ENCODE peak calls at places on chromosomes 12 and 14, in nine cellular contexts. Z is upper lobe of right lung, W is astrocyte, P is BE2C, O is thyroid gland, D is neural progenitor cell, V is PC-9, U is prostate gland, C is pancreas. R is an unnamed sample.

GRCh38 chr12:8847435-8847834 is 25.0 kb downstream of the A2ML1 start:
- DNase-seq in Z (no peak), W (no peak), P (no peak), O (no peak), D (no peak), V (no peak), U (no peak), C (no peak), R (no peak)

GRCh38 chr14:56268039-56268438 is 149.8 kb downstream of the PELI2 start:
- DNase-seq in Z (no peak), W (peak; percentile 45), P (no peak), O (no peak), D (no peak), V (no peak), U (no peak), C (no peak), R (no peak)

GRCh38 chr12:38543151-38543550 is 226.6 kb downstream of the ALG10B start:
- DNase-seq in Z (peak; percentile 67), W (no peak), P (no peak), O (peak; percentile 23), D (no peak), V (peak; percentile 7), U (no peak), C (peak; percentile 9), R (no peak)

GRCh38 chr12:24562761-24563392 is 386.0 kb downstream of the BCAT1 start:
- DNase-seq in Z (peak; percentile 73), W (peak; percentile 45), P (peak; percentile 33), O (peak; percentile 47), D (peak; percentile 72), V (no peak), U (peak; percentile 38), C (no peak), R (peak; percentile 9)

GRCh38 chr14:21997300-21997699 is 323.7 kb upstream of the OR4E1 start:
- DNase-seq in Z (no peak), W (no peak), P (no peak), O (no peak), D (peak; percentile 76), V (no peak), U (no peak), C (no peak), R (no peak)

GRCh38 chr12:63083046-63083445 is 68.0 kb downstream of the AVPR1A start:
- DNase-seq in Z (no peak), W (no peak), P (no peak), O (no peak), D (no peak), V (no peak), U (no peak), C (no peak), R (no peak)

GRCh38 chr12:55068416-55069010 is 48.7 kb downstream of the NEUROD4 start:
- DNase-seq in Z (no peak), W (peak; percentile 14), P (peak; percentile 31), O (peak; percentile 10), D (peak; percentile 92), V (no peak), U (no peak), C (peak; percentile 28), R (no peak)

GRCh38 chr14:24051162-24051788 is 534 bp upstream of the CARMIL3 start:
- DNase-seq in Z (no peak), W (no peak), P (no peak), O (peak; percentile 23), D (no peak), V (no peak), U (no peak), C (no peak), R (no peak)

GRCh38 chr12:42810006-42810405 is 220.5 kb upstream of the PRICKLE1 start:
- DNase-seq in Z (no peak), W (peak; percentile 67), P (no peak), O (no peak), D (no peak), V (no peak), U (no peak), C (no peak), R (no peak)

GRCh38 chr12:12892670-12893290 is 1.4 kb downstream of the GPRC5A start:
- DNase-seq in Z (peak; percentile 82), W (no peak), P (no peak), O (peak; percentile 91), D (no peak), V (peak; percentile 67), U (no peak), C (no peak), R (no peak)

GRCh38 chr12:12889701-12890100 is 1.7 kb upstream of the GPRC5A start:
- DNase-seq in Z (no peak), W (no peak), P (no peak), O (no peak), D (no peak), V (no peak), U (no peak), C (no peak), R (no peak)

GRCh38 chr12:12891646-12892355 is 439 bp downstream of the GPRC5A start:
- DNase-seq in Z (no peak), W (no peak), P (no peak), O (peak; percentile 48), D (no peak), V (no peak), U (no peak), C (no peak), R (no peak)

GRCh38 chr12:12890492-12890814 is 909 bp upstream of the GPRC5A start:
- DNase-seq in Z (peak; percentile 79), W (no peak), P (no peak), O (peak; percentile 83), D (no peak), V (no peak), U (no peak), C (no peak), R (no peak)

DNA sequence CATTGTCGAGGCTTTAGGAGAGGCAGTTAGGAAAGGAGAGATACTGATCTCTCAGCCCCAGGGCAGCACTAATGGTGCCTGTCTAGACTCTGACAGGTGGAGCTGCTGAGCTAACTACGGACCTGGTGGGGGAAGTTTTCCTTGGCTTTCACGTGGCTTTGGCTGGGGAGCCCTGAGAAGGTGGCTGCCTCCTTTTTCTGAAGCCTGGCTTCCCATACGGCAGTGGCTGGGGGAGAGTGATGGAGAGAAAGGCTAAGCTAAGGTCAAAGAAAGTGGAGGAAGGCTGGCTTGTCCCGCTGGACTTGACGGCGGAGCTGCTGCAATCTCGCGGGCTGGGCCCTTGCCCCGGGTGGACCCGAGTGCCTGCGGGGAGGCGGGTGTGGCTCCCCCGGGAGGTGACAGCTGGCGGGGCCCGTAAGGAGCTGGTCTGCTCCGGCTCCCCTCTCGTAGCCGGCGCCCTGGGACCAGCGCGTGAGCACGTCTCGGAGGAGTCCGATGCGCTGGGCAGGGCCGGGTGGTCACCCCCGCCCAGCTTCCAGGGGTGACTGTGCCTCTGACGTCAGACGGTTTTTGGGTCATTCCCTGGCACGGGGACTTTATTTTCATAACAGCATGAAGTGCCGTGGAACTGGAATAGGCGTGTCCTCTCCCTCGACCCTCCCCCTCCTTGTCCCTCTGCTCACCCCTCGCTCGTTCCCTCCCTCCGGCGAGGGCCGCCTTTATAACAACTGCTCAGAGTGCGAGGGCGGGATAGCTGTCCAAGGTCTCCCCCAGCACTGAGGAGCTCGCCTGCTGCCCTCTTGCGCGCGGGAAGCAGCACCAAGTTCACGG is at the start of gene GPRC5A:
- DNase-seq in Z (peak; percentile 93), W (peak; percentile 93), P (peak; percentile 82), O (peak; percentile 98), D (peak; percentile 54), V (peak; percentile 100), U (peak; percentile 81), C (peak; percentile 89), R (peak; percentile 30)
- TF ChIP-seq CTCF in Z (peak; percentile 5), W (peak; percentile 8), P (no peak), O (peak; percentile 19), D (peak; percentile 21), V (no peak), U (peak; percentile 9), C (no peak), R (peak; percentile 13)

DNA sequence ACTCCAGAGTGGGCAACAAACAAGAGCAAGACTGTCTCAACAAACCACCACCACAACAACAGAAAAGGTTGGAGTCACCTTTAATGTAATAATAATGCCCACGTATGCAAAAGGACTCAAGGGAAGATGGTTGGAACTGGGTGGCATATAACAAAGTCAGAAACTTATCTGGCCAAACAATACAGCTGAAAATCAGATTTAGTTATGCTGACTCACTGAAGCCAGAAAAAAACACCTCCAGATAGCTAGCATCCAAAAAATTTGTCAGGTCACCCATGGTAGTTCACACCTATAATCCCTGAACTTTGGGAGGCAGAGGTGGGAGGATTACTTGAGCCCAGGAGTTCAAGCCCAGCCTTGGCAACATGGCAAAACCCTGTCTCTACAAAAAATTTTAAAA is 24.4 kb downstream of the SLC11A2 start:
- DNase-seq in Z (no peak), W (no peak), P (no peak), O (no peak), D (no peak), V (no peak), U (no peak), C (no peak), R (no peak)
- H3K27me3 ChIP-seq in Z (no peaks in the 10 kb centered on the region), W (no peaks in the 10 kb centered on the region), P (no peaks in the 10 kb centered on the region), O (no peaks in the 10 kb centered on the region), D (no peaks in the 10 kb centered on the region), V (no peaks in the 10 kb centered on the region), U (no peaks in the 10 kb centered on the region), C (no peaks in the 10 kb centered on the region), R (no peaks in the 10 kb centered on the region)

GRCh38 chr14:43313719-43314118 is 1193.4 kb downstream of the FSCB start:
- DNase-seq in Z (no peak), W (no peak), P (no peak), O (no peak), D (no peak), V (no peak), U (no peak), C (no peak), R (no peak)
- H3K36me3 ChIP-seq in Z (no peaks in the 10 kb centered on the region), W (no peaks in the 10 kb centered on the region), P (no peaks in the 10 kb centered on the region), O (no peaks in the 10 kb centered on the region), D (no peaks in the 10 kb centered on the region), V (no peaks in the 10 kb centered on the region), U (no peaks in the 10 kb centered on the region), C (no peaks in the 10 kb centered on the region), R (no peaks in the 10 kb centered on the region)

DNA sequence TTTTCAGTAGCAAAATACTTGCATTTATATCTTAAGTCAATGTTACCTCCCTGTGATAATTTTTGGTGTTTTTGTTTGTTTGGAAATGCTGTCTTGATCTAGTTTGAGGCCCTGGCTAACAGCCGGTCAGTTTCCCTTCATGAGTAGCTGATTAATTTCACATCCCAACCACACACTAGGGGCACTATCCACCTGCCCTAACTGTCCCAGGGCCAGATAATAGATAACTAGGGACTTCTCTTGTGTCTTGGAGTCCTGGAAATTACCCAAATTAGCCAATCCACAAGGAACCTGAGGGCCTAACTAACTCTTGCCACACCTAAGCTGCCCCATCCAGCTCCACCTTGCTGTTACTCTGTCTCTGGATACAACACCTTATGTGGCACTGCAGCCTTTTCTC is 399.9 kb downstream of the FOXG1 start:
- DNase-seq in Z (no peak), W (no peak), P (no peak), O (no peak), D (no peak), V (no peak), U (no peak), C (no peak), R (no peak)
- TF ChIP-seq CTCF in Z (no peak), W (no peak), P (no peak), O (no peak), D (peak; percentile 25), V (no peak), U (no peak), C (no peak), R (no peak)